ENCODE peak calls at places on chromosomes 13 and 19, in seven cellular contexts. M is uterus, H is heart left ventricle, R is lower leg skin, S is GM12878, U is IMR-90, N is GM12891. F is an unnamed sample.

GRCh38 chr19:50890422-50891252 is 17.4 kb downstream of the KLK2 start:
- DNase-seq in R (no peak), N (no peak), M (no peak), H (no peak), U (peak), S (peak), F (no peak)

GRCh38 chr13:79354285-79354684 is 51.8 kb downstream of the RBM26 start:
- DNase-seq in N (no peak), H (no peak), M (no peak), U (no peak), S (no peak), R (no peak), F (no peak)

GRCh38 chr19:8206147-8207087 is 2.8 kb upstream of the CERS4 start:
- DNase-seq in H (no peak), M (no peak), S (no peak), R (no peak), U (no peak), N (no peak), F (no peak)

GRCh38 chr19:1213391-1214286 is 8.1 kb downstream of the STK11 start:
- DNase-seq in H (peak), R (no peak), M (peak), N (peak), U (peak), S (peak), F (no peak)

GRCh38 chr19:16204005-16204294 is 6.2 kb downstream of the AP1M1 start:
- DNase-seq in M (no peak), R (no peak), N (no peak), H (no peak), U (no peak), S (no peak), F (no peak)

GRCh38 chr13:101424381-101425155 is 8.3 kb upstream of the NALCN start:
- DNase-seq in S (no peak), H (no peak), U (peak), R (no peak), M (no peak), N (no peak), F (no peak)

GRCh38 chr13:71979616-71980015 is 112.6 kb upstream of the DACH1 start:
- DNase-seq in S (no peak), M (no peak), U (no peak), R (no peak), H (no peak), N (no peak), F (peak)

GRCh38 chr19:50870417-50871089 is 2.7 kb upstream of the KLK2 start:
- DNase-seq in N (peak), U (peak), H (no peak), R (no peak), S (no peak), M (no peak), F (no peak)

GRCh38 chr19:7888145-7888825 is at the start of gene LRRC8E:
- DNase-seq in M (no peak), R (peak), S (no peak), U (peak), N (no peak), H (no peak), F (peak)

GRCh38 chr19:2198317-2198716 is 34.6 kb downstream of the DOT1L start:
- DNase-seq in R (no peak), S (no peak), N (no peak), H (no peak), M (no peak), U (no peak), F (no peak)

GRCh38 chr13:20363162-20363561 is 131.0 kb upstream of the GJB6 start:
- DNase-seq in S (no peak), R (no peak), M (no peak), U (no peak), N (no peak), H (peak), F (no peak)

GRCh38 chr13:66895780-66896179 is 334.4 kb downstream of the PCDH9 start:
- DNase-seq in R (no peak), H (no peak), N (no peak), S (no peak), M (no peak), U (no peak), F (no peak)

GRCh38 chr19:45253396-45254027 is 2.4 kb downstream of the MARK4 start:
- DNase-seq in U (peak), S (no peak), N (no peak), M (no peak), R (no peak), H (no peak), F (no peak)

GRCh38 chr13:96771501-96772367 is 222.5 kb downstream of the OXGR1 start:
- DNase-seq in U (no peak), M (no peak), N (no peak), S (no peak), R (no peak), H (no peak), F (peak)

GRCh38 chr19:29680937-29681336 is 15.7 kb downstream of the PLEKHF1 start:
- DNase-seq in S (no peak), R (no peak), N (no peak), H (no peak), M (no peak), U (no peak), F (no peak)

GRCh38 chr19:47142779-47143178 is 12.1 kb downstream of the SAE1 start:
- DNase-seq in S (no peak), R (no peak), H (no peak), N (no peak), M (no peak), U (no peak), F (no peak)

GRCh38 chr13:33876716-33877394 is 58.9 kb downstream of the RFC3 start:
- DNase-seq in U (no peak), R (no peak), H (no peak), M (no peak), N (no peak), S (no peak), F (no peak)

GRCh38 chr19:33134571-33135041 is 2.7 kb downstream of the WDR88 start:
- DNase-seq in S (no peak), U (no peak), R (no peak), H (no peak), N (peak), M (no peak), F (no peak)

GRCh38 chr19:19499272-19499995 is 15.9 kb downstream of the TSSK6 start:
- DNase-seq in M (no peak), H (no peak), S (no peak), N (no peak), U (no peak), R (no peak), F (no peak)

GRCh38 chr19:13865243-13865577 is 11.7 kb upstream of the NANOS3 start:
- DNase-seq in H (no peak), U (no peak), M (no peak), R (no peak), N (no peak), S (no peak), F (no peak)

GRCh38 chr19:13864223-13864512 is 12.8 kb upstream of the NANOS3 start:
- DNase-seq in S (no peak), U (no peak), H (no peak), R (no peak), N (no peak), M (no peak), F (no peak)

GRCh38 chr19:13866463-13867046 is 10.4 kb upstream of the NANOS3 start:
- DNase-seq in M (no peak), U (no peak), S (no peak), H (no peak), R (no peak), N (no peak), F (no peak)

GRCh38 chr19:13864513-13865242 is 12.3 kb upstream of the NANOS3 start:
- DNase-seq in M (no peak), N (no peak), S (no peak), U (no peak), R (no peak), H (no peak), F (no peak)

DNA sequence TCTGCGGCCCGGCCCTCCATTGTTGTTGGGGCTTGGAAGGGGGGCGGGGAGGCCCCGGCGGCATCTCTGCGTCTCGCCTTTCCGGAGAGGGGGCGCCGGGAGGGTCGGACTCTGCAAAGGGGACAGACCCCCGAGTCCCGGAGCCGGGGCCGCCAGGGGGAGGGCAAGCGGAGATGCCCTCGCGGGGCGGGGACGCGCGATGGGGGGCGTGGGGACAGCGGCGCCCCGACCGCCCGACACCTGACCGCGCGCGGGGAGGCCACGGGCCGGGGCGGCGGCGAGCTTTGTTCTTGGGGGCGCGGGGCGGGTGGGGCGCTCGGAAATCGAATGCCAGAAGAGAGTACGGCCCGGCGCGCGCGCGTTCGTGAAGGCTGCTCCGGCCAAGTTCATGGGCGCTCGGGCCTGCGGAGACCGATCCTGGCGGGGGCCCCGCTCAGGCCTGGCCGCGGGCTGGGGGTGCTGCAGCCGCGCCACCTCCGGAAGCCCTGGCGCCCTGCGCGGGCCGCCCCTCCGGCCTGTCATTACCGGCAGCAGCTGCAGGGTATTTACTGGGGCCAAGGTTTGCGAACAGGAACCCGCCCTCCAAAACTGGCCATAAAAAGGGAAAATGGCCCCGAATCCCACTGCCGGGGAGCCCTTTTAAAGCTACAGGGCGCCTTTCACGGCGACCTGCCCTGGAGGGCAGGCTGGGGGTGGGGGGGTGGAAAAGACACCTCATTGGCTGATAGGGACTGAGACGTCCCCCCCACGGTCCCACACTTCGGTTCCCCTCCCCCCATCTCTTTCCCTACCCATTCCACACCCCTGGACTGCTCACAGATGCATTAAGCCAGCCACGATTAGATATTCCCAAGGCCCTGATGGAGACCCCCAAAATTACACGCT is 11.1 kb upstream of the NANOS3 start:
- DNase-seq in R (no peak), M (no peak), H (no peak), S (no peak), U (no peak), N (no peak), F (peak)
- TF ChIP-seq POLR2A in R (no peak), M (no peak), H (no peak), S (peak), U (no peak), N (no peak), F (peak)

DNA sequence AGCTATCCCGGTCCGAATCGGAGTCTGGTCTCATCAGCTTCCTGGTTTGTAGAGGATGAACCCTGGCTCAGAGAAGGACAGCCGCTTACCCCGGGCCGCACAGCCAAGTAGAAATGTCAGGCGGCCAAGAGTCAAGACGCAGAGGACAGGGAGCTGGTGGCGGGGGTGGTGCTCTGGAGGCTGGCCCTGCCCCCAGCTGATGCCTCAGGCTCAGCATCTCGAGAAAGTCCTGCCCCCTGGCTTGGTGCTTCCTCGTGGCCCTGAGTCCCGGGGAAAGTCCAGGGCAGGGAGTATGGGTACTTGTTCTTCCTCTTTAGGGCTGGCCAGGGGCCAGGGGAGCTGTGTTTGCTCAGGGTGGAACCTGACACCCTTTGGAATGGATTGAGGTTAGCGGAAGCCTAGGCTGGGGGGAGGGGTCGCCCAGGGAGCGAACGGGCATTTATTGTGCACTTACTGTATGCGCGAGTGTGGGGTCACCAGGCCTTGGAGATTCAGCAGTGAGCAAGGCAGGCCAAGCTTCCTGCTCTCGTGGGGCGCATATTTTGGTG is 2.2 kb downstream of the TJP3 start:
- DNase-seq in R (peak), H (peak), M (no peak), S (no peak), N (no peak), U (peak), F (peak)
- TF ChIP-seq POLR2A in R (no peak), H (no peak), M (no peak), S (no peak), N (no peak), U (no peak), F (no peak)

DNA sequence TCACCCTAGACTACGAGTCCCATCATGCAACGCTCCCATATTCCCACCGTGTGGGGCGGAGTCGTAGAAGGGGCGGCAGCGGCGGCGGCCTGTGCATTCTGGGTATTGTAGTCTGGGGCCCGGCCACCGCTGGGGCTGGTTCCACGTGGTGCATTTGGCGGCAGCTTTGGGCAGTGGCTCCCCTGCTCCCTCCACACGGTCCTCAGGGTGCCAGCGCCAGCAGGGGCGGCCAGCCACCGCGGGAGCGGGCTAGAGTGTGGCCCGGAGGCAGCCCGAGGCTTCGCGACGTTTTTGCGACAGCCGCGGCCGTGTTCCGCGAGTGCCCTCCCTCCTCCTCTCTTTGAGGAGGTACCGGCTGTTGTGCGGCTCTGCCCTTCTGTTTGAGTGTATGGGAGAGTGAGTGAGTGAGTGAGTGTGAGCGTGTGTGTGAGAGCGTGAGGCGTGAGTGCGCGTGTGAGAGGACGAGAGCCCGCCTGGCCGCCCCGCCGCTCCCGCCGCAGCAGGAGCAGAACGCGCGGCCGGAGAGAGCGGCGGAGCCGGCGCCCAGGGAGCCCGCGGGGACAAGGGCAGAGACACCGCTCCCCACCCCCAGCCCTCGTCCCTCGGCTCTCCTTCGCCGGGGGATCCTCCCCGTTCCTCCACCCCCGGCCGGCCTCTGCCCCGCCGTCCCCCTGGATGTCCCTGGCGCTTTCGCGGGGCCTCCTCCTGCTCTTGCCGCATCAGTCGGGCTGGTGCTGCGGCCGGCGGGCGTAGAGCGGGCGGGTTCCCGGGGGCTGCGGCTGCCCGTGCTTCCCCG is at the start of gene CDK8:
- DNase-seq in U (peak), H (peak), R (peak), M (peak), S (peak), N (peak), F (peak)
- TF ChIP-seq POLR2A in U (peak), H (no peak), R (no peak), M (peak), S (peak), N (no peak), F (peak)

DNA sequence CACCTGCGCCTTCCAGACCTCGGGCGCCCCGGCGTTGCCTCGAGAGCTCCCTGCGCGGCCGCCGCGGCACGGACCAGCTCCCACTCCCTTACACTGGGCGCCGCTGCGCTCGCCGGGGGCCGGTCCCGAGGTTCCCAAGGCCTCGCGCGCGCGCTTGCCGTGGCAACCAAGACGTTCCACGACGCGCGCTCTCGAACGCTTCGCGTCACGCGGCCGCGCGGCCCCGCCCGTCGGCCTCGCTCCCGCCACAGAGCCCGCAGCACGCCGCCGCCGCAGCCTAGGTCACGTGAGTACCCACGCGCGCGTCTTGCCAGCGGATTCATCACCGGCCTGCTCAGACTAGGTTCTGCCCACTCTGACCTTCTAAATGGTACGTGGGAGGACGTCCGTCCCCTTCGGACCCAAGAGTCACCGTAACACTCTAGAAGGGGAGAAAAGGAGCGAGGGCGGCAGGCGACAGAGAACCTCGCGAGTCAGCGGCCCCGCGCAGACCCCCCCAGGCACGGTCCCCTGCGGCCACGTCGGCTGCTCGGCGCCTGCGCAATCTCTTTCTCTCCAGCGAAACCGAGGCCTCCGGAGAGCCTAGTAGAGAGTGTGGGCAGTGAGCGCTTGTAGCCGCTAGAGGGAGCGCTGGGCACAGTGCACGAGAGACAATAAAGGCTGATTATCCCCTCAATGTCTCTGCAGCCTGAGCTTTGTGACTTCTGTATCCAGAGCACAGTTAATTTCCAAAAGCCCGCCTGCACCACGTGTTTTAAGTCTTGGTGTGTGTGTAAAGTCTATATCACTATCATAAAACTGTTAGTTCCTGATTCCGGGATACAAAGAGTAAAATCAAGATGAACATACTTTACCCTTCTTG is at the start of gene SPART:
- DNase-seq in M (peak), N (peak), R (peak), U (peak), S (peak), H (peak), F (peak)
- TF ChIP-seq POLR2A in M (peak), N (no peak), R (peak), U (peak), S (peak), H (no peak), F (peak)

F was measured in NB4.